ENCODE peak calls at places on chromosomes 16 and 17, in six cellular contexts. I is fibroblast of villous mesenchyme; E is AG04449; X is nephron progenitor cell; T is tibial nerve; V is CD8-positive, alpha-beta T cell. S is an unnamed sample.

GRCh38 chr17:32859857-32860525 is 16.9 kb downstream of the MYO1D start:
- DNase-seq in V (no peak), E (no peak), T (no peak), X (no peak), I (no peak), S (no peak)

GRCh38 chr17:40490982-40491381 is 10.4 kb downstream of the TNS4 start:
- DNase-seq in I (no peak), T (no peak), E (no peak), X (no peak), V (no peak), S (no peak)

GRCh38 chr17:31487648-31488263 is 96.3 kb downstream of the RAB11FIP4 start:
- DNase-seq in X (peak), I (peak), E (no peak), V (peak), T (peak), S (no peak)

GRCh38 chr16:10529895-10530669 is 50.3 kb downstream of the EMP2 start:
- DNase-seq in V (no peak), E (no peak), I (no peak), T (no peak), X (no peak), S (no peak)

GRCh38 chr16:89395150-89396142 is 94.9 kb downstream of the ANKRD11 start:
- DNase-seq in I (peak), E (peak), V (no peak), T (peak), X (peak), S (no peak)

GRCh38 chr16:57262841-57263584 is 18.0 kb downstream of the ARL2BP start:
- DNase-seq in I (no peak), E (no peak), V (no peak), X (no peak), T (no peak), S (no peak)

GRCh38 chr16:48441863-48442279 is 56.7 kb upstream of the SIAH1 start:
- DNase-seq in E (no peak), T (no peak), I (no peak), V (no peak), X (no peak), S (no peak)

GRCh38 chr16:15961060-15961511 is 11.7 kb downstream of the ABCC1 start:
- DNase-seq in X (no peak), V (peak), T (no peak), E (no peak), I (peak), S (no peak)

GRCh38 chr16:12323007-12323699 is 346.6 kb downstream of the SNX29 start:
- DNase-seq in I (no peak), E (no peak), T (no peak), V (no peak), X (no peak), S (no peak)

GRCh38 chr17:79658811-79659207 is 48.0 kb upstream of the RBFOX3 start:
- DNase-seq in T (no peak), E (no peak), V (no peak), I (peak), X (peak), S (peak)

GRCh38 chr17:70668938-70669778 is 499.8 kb downstream of the KCNJ2 start:
- DNase-seq in E (no peak), V (no peak), X (no peak), T (no peak), I (no peak), S (no peak)

GRCh38 chr17:68200689-68201424 is 47.0 kb upstream of the AMZ2 start:
- DNase-seq in I (peak), V (peak), T (peak), X (peak), E (no peak), S (peak)

GRCh38 chr16:11208916-11209665 is 46.9 kb downstream of the SOCS1 start:
- DNase-seq in E (no peak), X (no peak), I (no peak), T (no peak), V (no peak), S (no peak)

GRCh38 chr16:70430667-70431536 is 8.0 kb downstream of the ST3GAL2 start:
- DNase-seq in V (peak), T (no peak), X (peak), I (peak), E (no peak), S (no peak)

GRCh38 chr17:75487351-75488070 is 27.8 kb downstream of the CASKIN2 start:
- DNase-seq in X (no peak), I (no peak), T (no peak), E (no peak), V (peak), S (no peak)

GRCh38 chr17:74566132-74566753 is 1.1 kb downstream of the CD300H start:
- DNase-seq in V (peak), T (peak), I (peak), E (no peak), X (peak), S (no peak)

GRCh38 chr16:71630808-71631207 is 4.8 kb downstream of the MARVELD3 start:
- DNase-seq in T (no peak), I (no peak), V (no peak), E (no peak), X (no peak), S (no peak)

GRCh38 chr16:56262148-56262878 is 71.0 kb downstream of the GNAO1 start:
- DNase-seq in E (no peak), T (no peak), I (no peak), V (peak), X (no peak), S (no peak)

DNA sequence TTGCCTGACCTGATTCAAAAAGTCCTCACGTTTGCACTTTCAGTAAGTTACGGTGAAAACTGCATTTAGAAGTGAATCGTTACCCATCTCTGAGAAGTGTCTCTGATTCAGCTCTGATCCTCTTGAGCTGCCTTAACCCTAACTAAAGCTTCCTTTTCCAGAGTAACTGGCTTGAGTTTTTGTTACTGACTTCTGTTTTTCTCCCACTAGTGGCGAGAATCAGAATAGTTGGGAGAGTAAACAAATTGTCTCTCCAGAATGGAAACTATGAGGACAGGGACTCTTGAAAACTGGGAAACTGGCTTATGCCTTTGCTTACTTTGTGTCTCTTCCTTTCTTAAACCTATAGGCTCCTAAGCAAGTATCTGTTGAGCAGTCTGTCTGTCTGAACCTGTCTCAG is 31.3 kb upstream of the KPNB1 start:
- DNase-seq in X (no peak), E (no peak), T (no peak), V (no peak), I (no peak), S (no peak)
- TF ChIP-seq CTCF in X (no peak), E (peak), T (no peak), V (no peak), I (peak), S (peak)

DNA sequence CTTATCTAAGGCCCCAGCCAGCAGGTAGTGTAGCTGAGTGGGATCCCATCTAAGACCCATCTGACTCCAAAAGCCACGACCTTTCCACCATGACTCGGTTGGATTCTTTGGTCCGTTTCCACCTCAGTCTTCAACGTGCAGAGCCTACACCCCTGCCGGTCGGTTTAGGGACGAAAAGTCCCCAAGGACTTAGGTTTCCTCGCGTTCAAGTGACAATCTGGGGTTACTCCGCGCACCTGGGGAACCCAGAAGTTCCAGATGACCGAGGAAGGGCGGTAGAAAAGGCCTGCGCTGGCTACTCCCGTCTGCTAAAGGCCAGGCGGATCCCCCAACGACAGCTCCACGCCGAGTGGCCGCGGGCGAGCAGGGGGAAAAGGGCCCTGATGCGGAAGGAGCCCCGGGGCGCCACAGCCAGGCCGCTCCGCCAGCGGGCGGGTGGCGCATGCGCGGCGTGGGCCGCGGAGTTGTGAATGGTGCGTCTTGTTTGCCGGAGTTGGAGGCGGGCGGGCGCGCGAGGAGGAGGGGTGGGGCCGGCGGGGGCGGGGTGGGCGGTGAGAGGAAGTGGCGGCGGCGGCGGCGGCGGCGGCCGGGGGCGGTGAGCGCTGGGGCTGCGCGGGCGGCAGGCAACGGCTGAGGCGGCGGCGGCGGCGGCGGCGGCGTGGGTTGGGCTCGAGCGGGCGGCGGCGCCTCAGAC is at the start of gene CBFB:
- DNase-seq in I (peak), E (peak), T (peak), V (peak), X (peak), S (peak)
- TF ChIP-seq CTCF in I (peak), E (no peak), T (peak), V (no peak), X (no peak), S (no peak)

GRCh38 chr17:73341350-73342056 is 29.7 kb upstream of the CDC42EP4 start:
- DNase-seq in I (no peak), X (no peak), V (no peak), E (no peak), T (no peak), S (no peak)

GRCh38 chr17:73342057-73342522 is 30.3 kb upstream of the CDC42EP4 start:
- DNase-seq in T (peak), X (peak), I (peak), V (no peak), E (peak), S (no peak)

GRCh38 chr17:73343739-73344454 is 32.1 kb upstream of the CDC42EP4 start:
- DNase-seq in E (no peak), I (no peak), T (no peak), V (no peak), X (no peak), S (no peak)

GRCh38 chr17:73343168-73343634 is 31.4 kb upstream of the CDC42EP4 start:
- DNase-seq in V (no peak), T (peak), I (peak), X (peak), E (peak), S (peak)

GRCh38 chr17:73342549-73343167 is 30.9 kb upstream of the CDC42EP4 start:
- DNase-seq in E (no peak), T (no peak), X (no peak), I (peak), V (no peak), S (no peak)
- TF ChIP-seq CTCF in E (peak), T (no peak), X (no peak), I (no peak), V (no peak), S (no peak)

GRCh38 chr17:8156174-8156992 is 4.2 kb upstream of the PER1 start:
- DNase-seq in X (peak), V (peak), E (peak), I (peak), T (peak), S (peak)
- TF ChIP-seq CTCF in X (no peak), V (no peak), E (no peak), I (peak), T (peak), S (peak)

GRCh38 chr17:42618442-42619150 is 9.1 kb downstream of the TUBG1 start:
- DNase-seq in T (no peak), I (peak), E (no peak), X (peak), V (no peak), S (no peak)
- TF ChIP-seq CTCF in T (no peak), I (peak), E (no peak), X (no peak), V (no peak), S (no peak)

GRCh38 chr17:80657561-80657960 is 112.9 kb downstream of the RPTOR start:
- DNase-seq in X (no peak), V (no peak), I (no peak), E (no peak), T (no peak), S (no peak)

GRCh38 chr17:80662557-80662956 is 117.9 kb downstream of the RPTOR start:
- DNase-seq in T (no peak), V (no peak), X (no peak), E (no peak), I (no peak), S (no peak)

GRCh38 chr17:80658821-80659220 is 114.2 kb downstream of the RPTOR start:
- DNase-seq in X (no peak), V (no peak), T (no peak), I (no peak), E (no peak), S (no peak)

GRCh38 chr17:80659651-80660050 is 115.0 kb downstream of the RPTOR start:
- DNase-seq in V (no peak), X (no peak), E (no peak), I (no peak), T (no peak), S (no peak)

GRCh38 chr17:80660527-80661198 is 116.0 kb downstream of the RPTOR start:
- DNase-seq in E (no peak), T (no peak), I (no peak), V (no peak), X (no peak), S (no peak)
- TF ChIP-seq CTCF in E (no peak), T (no peak), I (no peak), V (no peak), X (no peak), S (no peak)

GRCh38 chr17:38867179-38867994 is 2.5 kb upstream of the LASP1 start:
- DNase-seq in I (peak), T (peak), V (peak), E (no peak), X (peak), S (no peak)
- TF ChIP-seq CTCF in I (peak), T (peak), V (peak), E (no peak), X (peak), S (peak)

GRCh38 chr16:69141014-69141413 is 8.6 kb downstream of the UTP4 start:
- DNase-seq in V (no peak), E (no peak), T (no peak), X (no peak), I (no peak), S (no peak)

GRCh38 chr16:69143116-69143515 is 10.7 kb downstream of the UTP4 start:
- DNase-seq in X (no peak), I (no peak), T (no peak), E (no peak), V (no peak), S (no peak)

GRCh38 chr16:69145658-69146057 is 13.2 kb downstream of the UTP4 start:
- DNase-seq in T (no peak), I (peak), E (no peak), V (no peak), X (no peak), S (no peak)

GRCh38 chr16:69138608-69139007 is 6.2 kb downstream of the UTP4 start:
- DNase-seq in X (no peak), T (no peak), V (no peak), I (no peak), E (no peak), S (no peak)

GRCh38 chr16:69141936-69142335 is 9.5 kb downstream of the UTP4 start:
- DNase-seq in X (no peak), V (no peak), T (no peak), E (no peak), I (no peak), S (no peak)
- TF ChIP-seq CTCF in X (no peak), V (no peak), T (no peak), E (no peak), I (no peak), S (no peak)

GRCh38 chr16:84905965-84906460 is 86.2 kb downstream of the CRISPLD2 start:
- DNase-seq in I (no peak), V (no peak), T (no peak), X (no peak), E (no peak), S (no peak)
- TF ChIP-seq CTCF in I (no peak), V (no peak), T (no peak), X (no peak), E (no peak), S (no peak)

S was measured in osteocyte.